ENCODE peak calls at places on chromosomes 4 and X, in four cellular contexts. One of them, this sample, is unnamed.

GRCh38 chr4:74123065-74123728 is 24.2 kb upstream of the CXCL2 start:
- DNase-seq in fibroblast of pulmonary artery: peak
- DNase-seq in AG09319: peak
- DNase-seq in cardiac fibroblast: peak
- DNase-seq in this sample: no peak

GRCh38 chrX:35416783-35417182 is 381.4 kb upstream of the MAGEB16 start:
- DNase-seq in fibroblast of pulmonary artery: no peak
- DNase-seq in AG09319: no peak
- DNase-seq in cardiac fibroblast: no peak
- DNase-seq in this sample: no peak

GRCh38 chr4:42277291-42277690 is 120.0 kb upstream of the SHISA3 start:
- DNase-seq in fibroblast of pulmonary artery: no peak
- DNase-seq in AG09319: no peak
- DNase-seq in cardiac fibroblast: no peak
- DNase-seq in this sample: no peak

GRCh38 chrX:51892921-51893745 is at the start of gene MAGED1:
- DNase-seq in fibroblast of pulmonary artery: peak
- DNase-seq in AG09319: peak
- DNase-seq in cardiac fibroblast: peak
- DNase-seq in this sample: peak

GRCh38 chr4:28211714-28212470 is 1351.3 kb downstream of the STIM2 start:
- DNase-seq in fibroblast of pulmonary artery: no peak
- DNase-seq in AG09319: no peak
- DNase-seq in cardiac fibroblast: no peak
- DNase-seq in this sample: no peak

GRCh38 chr4:154490589-154491340 is 834 bp downstream of the DCHS2 start:
- DNase-seq in fibroblast of pulmonary artery: no peak
- DNase-seq in AG09319: no peak
- DNase-seq in cardiac fibroblast: no peak
- DNase-seq in this sample: peak

GRCh38 chrX:101419489-101419888 is 11.5 kb downstream of the HNRNPH2 start:
- DNase-seq in fibroblast of pulmonary artery: no peak
- DNase-seq in AG09319: no peak
- DNase-seq in cardiac fibroblast: no peak
- DNase-seq in this sample: no peak

GRCh38 chrX:131264053-131264452 is 25.1 kb downstream of the IGSF1 start:
- DNase-seq in fibroblast of pulmonary artery: no peak
- DNase-seq in AG09319: no peak
- DNase-seq in cardiac fibroblast: no peak
- DNase-seq in this sample: no peak

GRCh38 chr4:113146876-113147358 is 97.5 kb downstream of the ANK2 start:
- DNase-seq in fibroblast of pulmonary artery: no peak
- DNase-seq in AG09319: no peak
- DNase-seq in cardiac fibroblast: peak
- DNase-seq in this sample: no peak

GRCh38 chrX:136953867-136954787 is 73.6 kb upstream of the RBMX start:
- DNase-seq in fibroblast of pulmonary artery: peak
- DNase-seq in AG09319: peak
- DNase-seq in cardiac fibroblast: peak
- DNase-seq in this sample: no peak

DNA sequence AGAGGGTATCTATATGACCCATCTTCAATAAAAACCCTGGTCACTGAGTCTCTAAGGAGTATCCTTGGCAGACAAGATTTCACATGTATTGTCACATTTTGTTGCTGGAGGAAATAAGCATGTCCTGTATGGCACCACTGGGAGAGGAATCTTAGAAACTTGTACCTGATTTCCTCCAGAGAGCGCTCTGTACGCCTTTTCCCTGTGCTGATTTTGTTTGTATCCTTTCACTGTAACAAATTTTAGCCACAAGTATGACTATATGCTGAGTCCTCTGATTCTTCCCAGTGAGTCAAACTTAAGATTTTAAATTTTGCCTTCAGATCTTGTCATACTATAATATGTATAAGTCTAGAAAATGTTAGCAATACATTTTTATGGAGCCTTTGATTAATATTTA is 102.8 kb downstream of the ITIH6 start:
- DNase-seq in fibroblast of pulmonary artery: peak
- DNase-seq in AG09319: no peak
- DNase-seq in cardiac fibroblast: peak
- DNase-seq in this sample: no peak
- TF ChIP-seq CTCF in fibroblast of pulmonary artery: peak
- TF ChIP-seq CTCF in AG09319: no peak
- TF ChIP-seq CTCF in cardiac fibroblast: no peak
- TF ChIP-seq CTCF in this sample: peak

GRCh38 chr4:174256277-174256713 is 27.2 kb downstream of the FBXO8 start:
- DNase-seq in fibroblast of pulmonary artery: peak
- DNase-seq in AG09319: no peak
- DNase-seq in cardiac fibroblast: peak
- DNase-seq in this sample: no peak

GRCh38 chr4:174262624-174263444 is 20.6 kb downstream of the FBXO8 start:
- DNase-seq in fibroblast of pulmonary artery: no peak
- DNase-seq in AG09319: no peak
- DNase-seq in cardiac fibroblast: no peak
- DNase-seq in this sample: no peak

GRCh38 chr4:174255790-174256189 is 27.7 kb downstream of the FBXO8 start:
- DNase-seq in fibroblast of pulmonary artery: peak
- DNase-seq in AG09319: no peak
- DNase-seq in cardiac fibroblast: peak
- DNase-seq in this sample: no peak

GRCh38 chr4:174260099-174260498 is 23.4 kb downstream of the FBXO8 start:
- DNase-seq in fibroblast of pulmonary artery: peak
- DNase-seq in AG09319: no peak
- DNase-seq in cardiac fibroblast: peak
- DNase-seq in this sample: no peak

DNA sequence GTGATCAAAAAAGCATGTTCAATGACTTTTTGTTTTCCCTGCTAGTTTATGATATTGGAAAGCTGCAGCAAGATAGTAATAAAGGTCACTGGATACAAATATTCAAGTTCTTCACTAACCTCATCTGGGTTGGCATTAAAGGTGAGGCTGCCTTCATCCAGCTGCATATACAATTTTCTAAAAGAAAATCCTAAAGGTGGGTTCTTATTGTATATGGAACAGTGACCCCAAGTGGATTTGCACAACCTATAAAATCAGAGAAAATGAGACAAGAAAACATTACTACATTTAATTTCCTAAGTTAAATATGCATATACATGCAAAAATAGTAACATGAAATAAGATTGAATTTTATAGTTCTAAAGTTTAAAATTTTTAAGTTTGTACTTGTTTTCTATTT is 23.9 kb downstream of the FBXO8 start:
- DNase-seq in fibroblast of pulmonary artery: peak
- DNase-seq in AG09319: no peak
- DNase-seq in cardiac fibroblast: peak
- DNase-seq in this sample: no peak
- TF ChIP-seq CTCF in fibroblast of pulmonary artery: peak
- TF ChIP-seq CTCF in AG09319: no peak
- TF ChIP-seq CTCF in cardiac fibroblast: no peak
- TF ChIP-seq CTCF in this sample: peak

GRCh38 chr4:111937368-111937767 is 207.9 kb upstream of the FAM241A start:
- DNase-seq in fibroblast of pulmonary artery: peak
- DNase-seq in AG09319: peak
- DNase-seq in cardiac fibroblast: peak
- DNase-seq in this sample: no peak
- TF ChIP-seq CTCF in fibroblast of pulmonary artery: no peak
- TF ChIP-seq CTCF in AG09319: peak
- TF ChIP-seq CTCF in cardiac fibroblast: peak
- TF ChIP-seq CTCF in this sample: peak

GRCh38 chr4:2284934-2285664 is 23.2 kb upstream of the MXD4 start:
- DNase-seq in fibroblast of pulmonary artery: peak
- DNase-seq in AG09319: no peak
- DNase-seq in cardiac fibroblast: peak
- DNase-seq in this sample: no peak

GRCh38 chr4:2280531-2281300 is 18.8 kb upstream of the MXD4 start:
- DNase-seq in fibroblast of pulmonary artery: no peak
- DNase-seq in AG09319: no peak
- DNase-seq in cardiac fibroblast: no peak
- DNase-seq in this sample: no peak

GRCh38 chr4:2283199-2283711 is 21.3 kb upstream of the MXD4 start:
- DNase-seq in fibroblast of pulmonary artery: no peak
- DNase-seq in AG09319: no peak
- DNase-seq in cardiac fibroblast: no peak
- DNase-seq in this sample: no peak

GRCh38 chr4:2284161-2284933 is 22.4 kb upstream of the MXD4 start:
- DNase-seq in fibroblast of pulmonary artery: no peak
- DNase-seq in AG09319: no peak
- DNase-seq in cardiac fibroblast: no peak
- DNase-seq in this sample: no peak

GRCh38 chr4:2281575-2282343 is 19.9 kb upstream of the MXD4 start:
- DNase-seq in fibroblast of pulmonary artery: peak
- DNase-seq in AG09319: no peak
- DNase-seq in cardiac fibroblast: no peak
- DNase-seq in this sample: no peak
- TF ChIP-seq CTCF in fibroblast of pulmonary artery: peak
- TF ChIP-seq CTCF in AG09319: no peak
- TF ChIP-seq CTCF in cardiac fibroblast: peak
- TF ChIP-seq CTCF in this sample: no peak

GRCh38 chr4:125749354-125749753 is 434.6 kb downstream of the FAT4 start:
- DNase-seq in fibroblast of pulmonary artery: no peak
- DNase-seq in AG09319: no peak
- DNase-seq in cardiac fibroblast: no peak
- DNase-seq in this sample: no peak

GRCh38 chr4:125750399-125750798 is 435.6 kb downstream of the FAT4 start:
- DNase-seq in fibroblast of pulmonary artery: no peak
- DNase-seq in AG09319: no peak
- DNase-seq in cardiac fibroblast: no peak
- DNase-seq in this sample: no peak

DNA sequence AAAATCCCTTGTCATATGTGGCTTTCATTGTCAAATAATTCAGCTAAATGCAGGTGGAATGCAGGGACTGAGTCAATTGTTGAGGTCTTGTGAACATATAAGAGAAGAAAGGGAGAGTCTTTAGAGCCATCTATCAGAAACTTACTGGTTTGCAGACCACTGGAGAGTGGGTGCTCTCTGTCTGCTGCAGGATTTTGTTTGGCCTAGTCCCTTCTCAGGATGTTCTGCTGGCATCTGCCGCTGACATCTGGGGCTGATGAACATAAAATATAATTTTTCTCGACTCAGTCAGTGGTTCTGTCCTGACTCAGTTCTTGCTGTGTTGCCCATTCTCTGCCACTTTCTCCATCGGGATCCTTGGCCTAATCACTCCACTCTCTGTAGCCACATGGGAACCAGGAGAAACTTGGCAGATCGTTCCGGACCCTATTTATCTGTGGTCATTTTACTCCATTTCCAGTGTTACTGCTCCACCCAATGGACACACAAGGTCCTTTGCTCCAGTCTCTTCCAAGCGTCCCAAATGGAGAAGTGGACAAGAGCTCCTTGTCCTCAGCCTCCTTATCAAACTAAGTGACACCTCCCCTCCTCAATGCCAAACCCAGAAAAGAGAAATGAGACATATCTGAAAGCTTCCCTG is 436.2 kb downstream of the FAT4 start:
- DNase-seq in fibroblast of pulmonary artery: peak
- DNase-seq in AG09319: peak
- DNase-seq in cardiac fibroblast: peak
- DNase-seq in this sample: no peak
- TF ChIP-seq CTCF in fibroblast of pulmonary artery: peak
- TF ChIP-seq CTCF in AG09319: peak
- TF ChIP-seq CTCF in cardiac fibroblast: peak
- TF ChIP-seq CTCF in this sample: peak

GRCh38 chrX:85288992-85289723 is 45.4 kb downstream of the ZNF711 start:
- DNase-seq in fibroblast of pulmonary artery: no peak
- DNase-seq in AG09319: no peak
- DNase-seq in cardiac fibroblast: no peak
- DNase-seq in this sample: no peak
- TF ChIP-seq CTCF in fibroblast of pulmonary artery: no peak
- TF ChIP-seq CTCF in AG09319: no peak
- TF ChIP-seq CTCF in cardiac fibroblast: no peak
- TF ChIP-seq CTCF in this sample: no peak

GRCh38 chrX:153662266-153662665 is 11.3 kb downstream of the PNCK start:
- DNase-seq in fibroblast of pulmonary artery: peak
- DNase-seq in AG09319: no peak
- DNase-seq in cardiac fibroblast: peak
- DNase-seq in this sample: no peak
- TF ChIP-seq CTCF in fibroblast of pulmonary artery: peak
- TF ChIP-seq CTCF in AG09319: peak
- TF ChIP-seq CTCF in cardiac fibroblast: peak
- TF ChIP-seq CTCF in this sample: peak

DNA sequence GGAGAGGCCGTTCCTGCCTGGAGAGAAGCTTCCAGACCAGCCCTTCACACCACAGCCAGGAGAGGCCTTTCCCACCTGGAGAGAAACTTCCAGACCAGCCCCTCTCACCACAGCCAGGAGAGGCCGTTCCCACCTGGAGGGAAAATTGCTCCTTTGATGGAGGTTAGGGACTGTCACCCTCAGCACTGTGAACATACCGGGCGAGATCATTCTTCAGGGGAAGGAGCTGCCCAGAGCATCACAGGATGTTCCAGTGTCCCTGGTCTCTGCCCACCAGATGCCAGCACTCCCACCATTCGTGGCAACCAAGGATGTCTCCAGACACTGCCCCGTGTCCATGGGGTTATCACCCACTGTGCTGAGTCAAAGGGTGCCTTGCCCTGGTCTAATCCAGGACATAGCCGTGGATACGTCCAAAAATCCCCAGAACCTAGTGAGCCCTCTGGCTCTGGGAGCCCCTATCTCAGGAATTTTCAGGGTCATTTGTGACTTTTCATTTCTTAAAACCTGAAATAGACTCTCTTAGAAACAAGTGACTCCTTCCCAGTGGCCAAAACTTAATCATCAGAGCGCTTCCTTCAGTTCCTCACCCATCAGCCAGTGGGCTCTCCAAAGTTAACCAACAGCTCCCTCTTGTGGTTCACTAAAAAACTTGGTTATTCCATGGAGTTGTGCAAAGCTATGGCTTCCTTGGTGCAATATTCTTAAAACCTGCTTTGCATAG is 80.2 kb downstream of the CRMP1 start:
- DNase-seq in fibroblast of pulmonary artery: peak
- DNase-seq in AG09319: peak
- DNase-seq in cardiac fibroblast: peak
- DNase-seq in this sample: peak
- TF ChIP-seq CTCF in fibroblast of pulmonary artery: peak
- TF ChIP-seq CTCF in AG09319: peak
- TF ChIP-seq CTCF in cardiac fibroblast: peak
- TF ChIP-seq CTCF in this sample: peak